ENCODE peak calls at places on chromosomes 5 and 9, in nine cellular contexts. S, B, L, U, N, X, K, E and A are unnamed samples.

GRCh38 chr5:90220554-90220953 is 189.0 kb downstream of the CETN3 start:
- DNase-seq in X (no peak), L (no peak), S (no peak), K (no peak), E (no peak), N (no peak), B (no peak), U (no peak), A (no peak)

GRCh38 chr9:76607730-76608475 is 148.9 kb downstream of the GCNT1 start:
- DNase-seq in N (no peak), E (no peak), L (no peak), X (no peak), B (no peak), U (no peak), S (peak; percentile 71), K (no peak), A (no peak)

GRCh38 chr9:92414566-92414965 is 9.7 kb downstream of the OMD start:
- DNase-seq in B (no peak), L (no peak), E (no peak), U (no peak), N (no peak), S (peak; percentile 7), K (no peak), X (no peak), A (no peak)

GRCh38 chr9:114737118-114737517 is 55.1 kb upstream of the TEX48 start:
- DNase-seq in X (no peak), L (no peak), S (no peak), B (no peak), E (no peak), N (no peak), K (no peak), U (no peak), A (no peak)

GRCh38 chr9:114278881-114279570 is 43.9 kb upstream of the ORM1 start:
- DNase-seq in S (peak; percentile 89), X (no peak), K (peak; percentile 55), B (peak; percentile 73), N (no peak), L (no peak), U (no peak), E (peak; percentile 5), A (peak; percentile 82)

GRCh38 chr9:13568851-13569618 is 289.5 kb upstream of the MPDZ start:
- DNase-seq in E (no peak), L (no peak), S (no peak), B (no peak), U (no peak), K (no peak), X (no peak), N (no peak), A (no peak)

GRCh38 chr9:97315550-97315949 is 8.1 kb downstream of the CCDC180 start:
- DNase-seq in S (no peak), X (no peak), E (no peak), B (no peak), L (no peak), N (no peak), K (no peak), U (no peak), A (no peak)

GRCh38 chr9:79975471-79976316 is 403.9 kb downstream of the TLE4 start:
- DNase-seq in B (no peak), U (no peak), K (no peak), X (no peak), S (no peak), N (no peak), L (no peak), E (peak; percentile 26), A (no peak)

GRCh38 chr9:113594484-113595299 is 131.2 kb downstream of the RGS3 start:
- DNase-seq in U (peak; percentile 56), L (no peak), N (no peak), E (no peak), K (peak; percentile 78), B (no peak), X (no peak), S (no peak), A (no peak)

GRCh38 chr9:36450110-36450732 is 50.2 kb upstream of the RNF38 start:
- DNase-seq in E (no peak), S (peak; percentile 34), K (no peak), X (no peak), N (no peak), B (peak; percentile 38), U (no peak), L (no peak), A (no peak)

GRCh38 chr5:51382759-51383493 is at the start of gene ISL1:
- DNase-seq in N (no peak), L (no peak), X (no peak), B (peak; percentile 21), K (no peak), U (peak; percentile 94), S (no peak), E (peak; percentile 33), A (peak; percentile 85)
- TF ChIP-seq POLR2A in N (no peak), L (no peak), X (no peak), B (no peak), K (no peak), U (peak; percentile 97), S (no peak), E (no peak), A (no peak)

DNA sequence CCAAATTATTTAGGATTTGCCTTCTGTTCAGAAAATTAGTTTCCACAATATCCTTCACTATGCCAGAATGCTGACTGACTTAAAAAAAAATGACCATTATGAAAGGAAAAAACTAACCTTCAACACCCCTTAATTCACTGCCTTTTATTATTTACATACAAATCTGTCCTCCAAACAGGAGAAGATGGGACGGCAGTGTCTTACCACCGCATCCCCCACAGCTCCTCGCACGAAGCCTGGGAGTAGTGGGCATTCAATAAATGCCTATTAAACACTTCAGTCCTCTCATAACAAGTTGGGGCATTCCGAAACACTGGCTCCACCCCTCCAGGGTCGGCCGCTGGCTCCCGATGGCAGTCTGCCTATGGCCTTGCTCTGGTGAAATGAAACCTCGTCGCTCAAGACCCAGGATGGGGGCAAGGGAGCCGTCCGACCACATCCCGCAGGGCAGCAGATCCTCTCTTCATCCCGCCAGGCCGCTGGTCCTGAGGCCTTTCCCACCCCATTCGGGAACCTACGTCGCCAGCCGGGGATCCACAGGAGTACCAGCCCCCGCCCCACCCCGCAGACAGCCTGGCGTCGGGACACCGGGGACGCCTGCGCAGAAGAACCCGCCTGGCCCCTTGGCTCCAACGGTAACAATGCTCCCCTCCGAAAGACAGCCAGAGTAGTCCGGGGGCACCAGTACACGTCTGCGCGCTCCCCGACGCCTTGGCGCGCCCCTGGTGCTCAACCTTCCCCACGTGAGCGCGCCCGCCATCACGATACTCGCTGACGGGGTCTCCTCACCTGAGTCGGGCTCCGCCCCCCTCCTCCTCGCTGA is 613 bp downstream of the ZBTB5 start:
- DNase-seq in U (peak; percentile 72), E (no peak), L (peak; percentile 53), K (peak; percentile 96), X (peak; percentile 74), B (peak; percentile 70), N (peak; percentile 36), S (peak; percentile 72), A (peak; percentile 76)
- TF ChIP-seq POLR2A in U (no peak), E (no peak), L (peak; percentile 17), K (peak; percentile 8), X (no peak), B (peak; percentile 58), N (peak; percentile 63), S (peak; percentile 17), A (no peak)

DNA sequence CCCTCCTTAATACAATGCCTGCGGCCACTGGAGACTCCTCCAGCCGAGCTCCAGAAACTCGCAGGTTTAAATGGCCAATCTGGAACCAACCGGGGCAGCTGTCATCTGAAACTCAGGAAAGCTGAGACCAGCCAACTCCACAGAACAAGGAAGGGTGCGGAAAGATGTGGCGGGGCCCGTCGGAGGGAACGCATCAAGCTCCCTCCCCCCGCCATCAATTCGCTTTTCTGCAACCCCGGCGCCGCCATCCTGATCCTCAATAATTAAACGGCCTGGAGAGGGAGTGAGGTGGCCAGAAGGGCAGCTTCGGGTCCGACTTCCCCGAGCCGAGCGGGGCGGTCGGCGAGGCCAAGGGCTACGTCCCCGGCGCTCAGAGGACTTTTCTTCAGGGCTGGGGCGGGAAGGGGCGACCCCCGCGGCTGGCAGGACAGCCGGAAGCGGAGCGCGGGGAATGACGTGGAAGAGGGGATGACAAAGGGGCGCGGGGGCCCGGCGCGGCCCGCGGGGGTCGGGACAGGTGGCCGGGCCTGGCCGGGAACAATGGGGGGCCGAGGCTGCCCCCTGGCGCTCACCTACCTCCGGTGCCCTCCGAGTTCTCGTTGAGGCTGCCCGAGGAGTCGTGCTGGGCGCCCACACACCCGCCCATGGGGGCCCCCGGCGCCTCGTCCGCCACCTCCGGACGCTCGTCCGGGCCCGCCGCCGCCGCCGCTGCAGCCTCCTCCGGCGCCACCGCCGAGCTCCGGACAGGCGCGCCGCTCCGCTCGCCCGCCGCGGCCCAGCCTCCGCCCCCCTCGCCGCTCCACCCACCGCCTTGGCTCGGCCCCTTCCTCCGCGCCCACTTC is at the start of gene UBTD2:
- DNase-seq in U (peak; percentile 86), S (peak; percentile 86), E (peak; percentile 87), K (peak; percentile 96), B (peak; percentile 87), X (peak; percentile 81), L (peak; percentile 70), N (no peak), A (peak; percentile 60)
- TF ChIP-seq POLR2A in U (no peak), S (no peak), E (no peak), K (no peak), B (no peak), X (no peak), L (no peak), N (peak; percentile 46), A (no peak)

DNA sequence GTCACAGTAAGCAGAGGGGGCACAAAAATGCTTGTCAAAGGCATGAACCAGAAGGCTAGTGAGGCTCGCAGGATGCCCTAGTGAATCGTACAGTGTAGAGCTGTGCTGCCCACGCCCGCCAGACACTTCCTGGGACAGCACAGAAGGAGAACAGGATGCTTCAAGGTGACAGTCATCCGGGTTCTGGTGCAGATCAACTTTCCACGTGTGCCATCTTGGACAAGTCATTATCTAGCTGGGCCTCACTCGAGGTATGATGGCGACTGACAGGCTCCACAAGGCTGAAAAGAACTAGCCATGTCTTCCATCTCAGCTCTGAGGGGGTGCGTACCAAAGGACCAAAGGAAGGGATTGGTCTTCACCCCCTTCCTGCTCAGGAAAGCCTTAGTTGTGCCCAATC is 14.0 kb downstream of the SPRY4 start:
- DNase-seq in K (no peak), S (no peak), B (no peak), U (no peak), L (no peak), N (no peak), E (no peak), X (no peak), A (no peak)
- TF ChIP-seq POLR2A in K (no peak), S (no peak), B (no peak), U (no peak), L (no peak), N (no peak), E (no peak), X (no peak), A (no peak)